ENCODE peak calls at places on chromosomes 5 and 9, in four cellular contexts. W is ovary; G is central memory CD4-positive, alpha-beta T cell; I is nucleus accumbens. Q is an unnamed sample.

GRCh38 chr5:180808461-180809000 is 5.9 kb upstream of the MGAT1 start:
- DNase-seq in W (peak), G (no peak), I (no peak), Q (no peak)

GRCh38 chr9:128211551-128212281 is 8.5 kb downstream of the DNM1 start:
- DNase-seq in W (no peak), G (no peak), I (no peak), Q (no peak)

GRCh38 chr9:127897194-127897692 is 2.2 kb downstream of the ST6GALNAC6 start:
- DNase-seq in W (peak), G (no peak), I (peak), Q (no peak)

GRCh38 chr9:5040730-5041389 is 55.8 kb downstream of the JAK2 start:
- DNase-seq in W (no peak), G (no peak), I (no peak), Q (no peak)

GRCh38 chr5:33235304-33235703 is 205.5 kb upstream of the TARS1 start:
- DNase-seq in W (no peak), G (no peak), I (no peak), Q (no peak)

GRCh38 chr5:143576721-143577484 is 173.4 kb upstream of the NR3C1 start:
- DNase-seq in W (no peak), G (no peak), I (no peak), Q (no peak)

GRCh38 chr9:122222741-122223140 is 6.0 kb downstream of the LHX6 start:
- DNase-seq in W (no peak), G (no peak), I (no peak), Q (no peak)

GRCh38 chr5:7012057-7012456 is 298.8 kb downstream of the TENT4A start:
- DNase-seq in W (no peak), G (no peak), I (no peak), Q (no peak)

GRCh38 chr9:38720083-38720755 is at the start of gene FAM240B:
- DNase-seq in W (no peak), G (no peak), I (no peak), Q (no peak)

GRCh38 chr5:128637031-128637430 is 99.0 kb upstream of the FBN2 start:
- DNase-seq in W (no peak), G (no peak), I (no peak), Q (no peak)

GRCh38 chr5:56656816-56657740 is 158.3 kb upstream of the MAP3K1 start:
- DNase-seq in W (no peak), G (no peak), I (no peak), Q (no peak)

GRCh38 chr5:96209829-96210228 is 223.2 kb downstream of the PCSK1 start:
- DNase-seq in W (no peak), G (no peak), I (no peak), Q (no peak)

GRCh38 chr5:429453-430188 is 13.4 kb upstream of the EXOC3 start:
- DNase-seq in W (peak), G (no peak), I (no peak), Q (no peak)

GRCh38 chr5:8013951-8014844 is 145.2 kb downstream of the MTRR start:
- DNase-seq in W (no peak), G (no peak), I (no peak), Q (no peak)

GRCh38 chr5:158676642-158677489 is 422.9 kb downstream of the EBF1 start:
- DNase-seq in W (no peak), G (no peak), I (no peak), Q (no peak)

GRCh38 chr5:112532654-112533314 is 113.7 kb upstream of the EPB41L4A start:
- DNase-seq in W (no peak), G (no peak), I (no peak), Q (no peak)

GRCh38 chr5:56270568-56271392 is 37.6 kb upstream of the ANKRD55 start:
- DNase-seq in W (peak), G (peak), I (peak), Q (peak)

GRCh38 chr5:180639743-180640300 is 9.6 kb downstream of the FLT4 start:
- DNase-seq in W (peak), G (no peak), I (no peak), Q (no peak)

GRCh38 chr5:142813208-142813607 is 43.0 kb downstream of the ARHGAP26 start:
- DNase-seq in W (no peak), G (no peak), I (no peak), Q (no peak)

GRCh38 chr9:133752739-133753446 is 14.7 kb upstream of the SARDH start:
- DNase-seq in W (no peak), G (no peak), I (no peak), Q (no peak)

GRCh38 chr9:69145148-69145547 is 28.9 kb upstream of the TJP2 start:
- DNase-seq in W (no peak), G (no peak), I (no peak), Q (no peak)

GRCh38 chr5:180803181-180804128 is 849 bp upstream of the MGAT1 start:
- DNase-seq in W (peak), G (peak), I (no peak), Q (no peak)

GRCh38 chr5:153267506-153267905 is 223.0 kb upstream of the GRIA1 start:
- DNase-seq in W (no peak), G (no peak), I (no peak), Q (no peak)

GRCh38 chr5:84181093-84181492 is 203.6 kb downstream of the EDIL3 start:
- DNase-seq in W (no peak), G (no peak), I (no peak), Q (no peak)

GRCh38 chr9:115098226-115098965 is 19.6 kb downstream of the TNC start:
- DNase-seq in W (no peak), G (no peak), I (no peak), Q (no peak)

GRCh38 chr5:472076-472655 is 29.2 kb downstream of the EXOC3 start:
- DNase-seq in W (peak), G (no peak), I (no peak), Q (peak)

Q was measured in NCI-H1417.